ENCODE peak calls at places on chromosomes 1 and 21, in nine cellular contexts. One of them, this sample, is unnamed.

GRCh38 chr21:42499430-42500106 is 3.5 kb upstream of the RSPH1 start:
- DNase-seq in left ventricle myocardium inferior: no peak
- DNase-seq in colonic mucosa: peak; percentile 16
- DNase-seq in HCT116: no peak
- DNase-seq in fibroblast of lung: no peak
- DNase-seq in breast epithelium: no peak
- DNase-seq in mesendoderm: peak; percentile 75
- DNase-seq in adrenal gland: no peak
- DNase-seq in neuronal stem cell: no peak
- DNase-seq in this sample: no peak

GRCh38 chr1:59238993-59239392 is 57.9 kb upstream of the FGGY start:
- DNase-seq in mesendoderm: no peak
- DNase-seq in fibroblast of lung: no peak
- DNase-seq in breast epithelium: no peak
- DNase-seq in neuronal stem cell: no peak
- DNase-seq in adrenal gland: no peak
- DNase-seq in left ventricle myocardium inferior: no peak
- DNase-seq in colonic mucosa: no peak
- DNase-seq in HCT116: no peak
- DNase-seq in this sample: no peak

GRCh38 chr1:14607295-14607694 is 8.8 kb downstream of the KAZN start:
- DNase-seq in left ventricle myocardium inferior: no peak
- DNase-seq in neuronal stem cell: no peak
- DNase-seq in mesendoderm: no peak
- DNase-seq in breast epithelium: no peak
- DNase-seq in colonic mucosa: no peak
- DNase-seq in fibroblast of lung: no peak
- DNase-seq in HCT116: no peak
- DNase-seq in adrenal gland: no peak
- DNase-seq in this sample: no peak

GRCh38 chr1:152998476-152998875 is 3.1 kb upstream of the SPRR3 start:
- DNase-seq in mesendoderm: no peak
- DNase-seq in neuronal stem cell: no peak
- DNase-seq in colonic mucosa: no peak
- DNase-seq in adrenal gland: no peak
- DNase-seq in breast epithelium: no peak
- DNase-seq in left ventricle myocardium inferior: no peak
- DNase-seq in fibroblast of lung: no peak
- DNase-seq in HCT116: no peak
- DNase-seq in this sample: no peak

GRCh38 chr1:16163882-16164820 is 8.3 kb upstream of the EPHA2 start:
- DNase-seq in colonic mucosa: no peak
- DNase-seq in neuronal stem cell: no peak
- DNase-seq in fibroblast of lung: peak; percentile 98
- DNase-seq in mesendoderm: peak; percentile 90
- DNase-seq in HCT116: no peak
- DNase-seq in breast epithelium: no peak
- DNase-seq in adrenal gland: peak; percentile 70
- DNase-seq in left ventricle myocardium inferior: no peak
- DNase-seq in this sample: no peak

GRCh38 chr1:210272666-210273065 is 40.1 kb downstream of the SERTAD4 start:
- DNase-seq in HCT116: no peak
- DNase-seq in breast epithelium: no peak
- DNase-seq in neuronal stem cell: no peak
- DNase-seq in mesendoderm: peak; percentile 93
- DNase-seq in colonic mucosa: no peak
- DNase-seq in adrenal gland: no peak
- DNase-seq in fibroblast of lung: peak; percentile 16
- DNase-seq in left ventricle myocardium inferior: no peak
- DNase-seq in this sample: no peak

GRCh38 chr1:231584117-231584516 is 42.5 kb upstream of the DISC1 start:
- DNase-seq in left ventricle myocardium inferior: no peak
- DNase-seq in neuronal stem cell: no peak
- DNase-seq in colonic mucosa: no peak
- DNase-seq in breast epithelium: no peak
- DNase-seq in mesendoderm: no peak
- DNase-seq in adrenal gland: no peak
- DNase-seq in HCT116: peak; percentile 33
- DNase-seq in fibroblast of lung: peak; percentile 75
- DNase-seq in this sample: no peak

GRCh38 chr21:43824250-43824882 is 35.0 kb downstream of the RRP1 start:
- DNase-seq in mesendoderm: no peak
- DNase-seq in HCT116: no peak
- DNase-seq in colonic mucosa: no peak
- DNase-seq in neuronal stem cell: no peak
- DNase-seq in left ventricle myocardium inferior: no peak
- DNase-seq in breast epithelium: no peak
- DNase-seq in adrenal gland: peak; percentile 54
- DNase-seq in fibroblast of lung: peak; percentile 62
- DNase-seq in this sample: no peak

GRCh38 chr1:246533371-246533905 is 26.4 kb upstream of the SMYD3 start:
- DNase-seq in colonic mucosa: no peak
- DNase-seq in HCT116: no peak
- DNase-seq in left ventricle myocardium inferior: no peak
- DNase-seq in adrenal gland: no peak
- DNase-seq in mesendoderm: no peak
- DNase-seq in fibroblast of lung: no peak
- DNase-seq in neuronal stem cell: no peak
- DNase-seq in breast epithelium: no peak
- DNase-seq in this sample: no peak

GRCh38 chr1:158999301-159000069 is 10.2 kb upstream of the IFI16 start:
- DNase-seq in neuronal stem cell: peak; percentile 78
- DNase-seq in colonic mucosa: peak; percentile 67
- DNase-seq in adrenal gland: peak; percentile 83
- DNase-seq in mesendoderm: peak; percentile 99
- DNase-seq in fibroblast of lung: peak; percentile 94
- DNase-seq in breast epithelium: peak; percentile 95
- DNase-seq in HCT116: no peak
- DNase-seq in left ventricle myocardium inferior: peak; percentile 69
- DNase-seq in this sample: no peak

GRCh38 chr1:61742620-61743431 is 546 bp downstream of the PATJ start:
- DNase-seq in breast epithelium: peak; percentile 40
- DNase-seq in adrenal gland: peak; percentile 40
- DNase-seq in neuronal stem cell: peak; percentile 36
- DNase-seq in fibroblast of lung: peak; percentile 56
- DNase-seq in left ventricle myocardium inferior: peak; percentile 59
- DNase-seq in HCT116: no peak
- DNase-seq in mesendoderm: peak; percentile 74
- DNase-seq in colonic mucosa: peak; percentile 48
- DNase-seq in this sample: peak; percentile 71

GRCh38 chr1:68963353-68963752 is 466.5 kb upstream of the DEPDC1 start:
- DNase-seq in left ventricle myocardium inferior: no peak
- DNase-seq in mesendoderm: no peak
- DNase-seq in breast epithelium: no peak
- DNase-seq in fibroblast of lung: peak; percentile 48
- DNase-seq in neuronal stem cell: no peak
- DNase-seq in HCT116: no peak
- DNase-seq in adrenal gland: no peak
- DNase-seq in colonic mucosa: no peak
- DNase-seq in this sample: no peak

GRCh38 chr1:118912574-118912973 is 75.6 kb downstream of the TBX15 start:
- DNase-seq in mesendoderm: no peak
- DNase-seq in fibroblast of lung: no peak
- DNase-seq in left ventricle myocardium inferior: no peak
- DNase-seq in breast epithelium: no peak
- DNase-seq in HCT116: no peak
- DNase-seq in colonic mucosa: no peak
- DNase-seq in neuronal stem cell: no peak
- DNase-seq in adrenal gland: no peak
- DNase-seq in this sample: no peak

GRCh38 chr1:106700151-106700550 is 356.3 kb upstream of the PRMT6 start:
- DNase-seq in fibroblast of lung: peak; percentile 30
- DNase-seq in HCT116: no peak
- DNase-seq in adrenal gland: no peak
- DNase-seq in left ventricle myocardium inferior: no peak
- DNase-seq in neuronal stem cell: no peak
- DNase-seq in colonic mucosa: no peak
- DNase-seq in breast epithelium: no peak
- DNase-seq in mesendoderm: no peak
- DNase-seq in this sample: no peak

DNA sequence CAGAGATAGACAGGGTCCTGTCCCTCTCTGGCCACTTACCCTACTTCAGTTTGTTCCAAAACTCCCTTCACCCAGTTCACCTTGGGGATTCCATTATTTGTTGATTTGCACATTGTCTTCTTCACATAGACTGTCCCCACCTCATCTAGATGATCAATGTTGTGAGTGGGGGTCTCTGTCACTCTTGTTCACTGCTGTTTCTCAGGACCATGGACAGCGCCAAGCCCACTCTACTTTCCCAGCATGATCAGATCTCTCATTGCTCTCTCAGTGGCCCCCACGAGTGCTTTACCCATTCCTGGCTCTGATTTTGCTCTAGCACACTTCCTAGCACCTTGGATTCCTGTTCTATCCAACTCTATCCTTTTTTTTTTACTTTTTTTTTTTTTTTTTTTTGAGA is 45.4 kb upstream of the IGSF21 start:
- DNase-seq in colonic mucosa: no peak
- DNase-seq in HCT116: no peak
- DNase-seq in fibroblast of lung: no peak
- DNase-seq in mesendoderm: peak; percentile 33
- DNase-seq in neuronal stem cell: peak; percentile 54
- DNase-seq in adrenal gland: no peak
- DNase-seq in breast epithelium: no peak
- DNase-seq in left ventricle myocardium inferior: no peak
- DNase-seq in this sample: no peak
- H3K27me3 ChIP-seq in colonic mucosa: peaks cover 3% of the 10 kb centered on the region
- H3K27me3 ChIP-seq in HCT116: peaks cover 72% of the 10 kb centered on the region
- H3K27me3 ChIP-seq in fibroblast of lung: no peaks in the 10 kb centered on the region
- H3K27me3 ChIP-seq in mesendoderm: no peaks in the 10 kb centered on the region
- H3K27me3 ChIP-seq in neuronal stem cell: no peaks in the 10 kb centered on the region
- H3K27me3 ChIP-seq in adrenal gland: no peaks in the 10 kb centered on the region
- H3K27me3 ChIP-seq in breast epithelium: peaks cover 59% of the 10 kb centered on the region
- H3K27me3 ChIP-seq in left ventricle myocardium inferior: peaks cover 96% of the 10 kb centered on the region
- H3K27me3 ChIP-seq in this sample: peaks cover 36% of the 10 kb centered on the region

GRCh38 chr1:111571987-111572386 is 47.6 kb upstream of the RAP1A start:
- DNase-seq in HCT116: no peak
- DNase-seq in colonic mucosa: no peak
- DNase-seq in neuronal stem cell: peak; percentile 8
- DNase-seq in fibroblast of lung: peak; percentile 79
- DNase-seq in left ventricle myocardium inferior: no peak
- DNase-seq in adrenal gland: peak; percentile 68
- DNase-seq in breast epithelium: no peak
- DNase-seq in mesendoderm: peak; percentile 14
- DNase-seq in this sample: no peak
- H3K4me3 ChIP-seq in HCT116: no peak overlapping the region
- H3K4me3 ChIP-seq in colonic mucosa: no peak overlapping the region
- H3K4me3 ChIP-seq in neuronal stem cell: no peak overlapping the region
- H3K4me3 ChIP-seq in fibroblast of lung: no peak overlapping the region
- H3K4me3 ChIP-seq in left ventricle myocardium inferior: no peak overlapping the region
- H3K4me3 ChIP-seq in adrenal gland: no peak overlapping the region
- H3K4me3 ChIP-seq in breast epithelium: no peak overlapping the region
- H3K4me3 ChIP-seq in mesendoderm: no peak overlapping the region
- H3K4me3 ChIP-seq in this sample: no peak overlapping the region

GRCh38 chr1:4658643-4659042 is 4.2 kb downstream of the AJAP1 start:
- DNase-seq in mesendoderm: no peak
- DNase-seq in left ventricle myocardium inferior: no peak
- DNase-seq in neuronal stem cell: no peak
- DNase-seq in adrenal gland: no peak
- DNase-seq in fibroblast of lung: no peak
- DNase-seq in colonic mucosa: no peak
- DNase-seq in breast epithelium: no peak
- DNase-seq in HCT116: no peak
- DNase-seq in this sample: no peak
- H3K27me3 ChIP-seq in mesendoderm: peaks cover 13% of the 10 kb centered on the region
- H3K27me3 ChIP-seq in left ventricle myocardium inferior: peaks cover 98% of the 10 kb centered on the region
- H3K27me3 ChIP-seq in neuronal stem cell: peaks cover 13% of the 10 kb centered on the region
- H3K27me3 ChIP-seq in adrenal gland: peaks cover 20% of the 10 kb centered on the region
- H3K27me3 ChIP-seq in fibroblast of lung: no peaks in the 10 kb centered on the region
- H3K27me3 ChIP-seq in colonic mucosa: peaks cover 32% of the 10 kb centered on the region
- H3K27me3 ChIP-seq in breast epithelium: peaks cover 47% of the 10 kb centered on the region
- H3K27me3 ChIP-seq in HCT116: no peaks in the 10 kb centered on the region
- H3K27me3 ChIP-seq in this sample: peaks cover 74% of the 10 kb centered on the region

DNA sequence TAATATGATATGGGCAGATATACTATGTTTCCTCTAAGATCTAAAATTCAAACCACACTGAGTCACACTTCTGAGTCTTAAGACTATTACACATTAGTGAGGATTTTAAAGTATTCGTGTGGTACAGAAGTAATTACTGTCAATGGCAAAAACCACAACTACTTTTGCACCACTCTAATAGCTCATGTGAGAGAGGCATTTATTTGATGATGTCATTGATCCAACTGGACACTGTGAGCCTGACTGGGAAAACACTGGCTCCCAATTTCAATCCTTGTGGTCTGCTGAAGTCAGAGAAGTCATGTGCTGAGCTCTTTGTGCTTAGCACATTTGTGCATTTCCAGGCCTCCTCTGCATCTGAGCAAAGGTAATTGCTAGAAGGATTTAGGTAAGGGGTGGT is 377.8 kb downstream of the USH2A start:
- DNase-seq in fibroblast of lung: peak; percentile 99
- DNase-seq in left ventricle myocardium inferior: no peak
- DNase-seq in colonic mucosa: no peak
- DNase-seq in neuronal stem cell: no peak
- DNase-seq in HCT116: no peak
- DNase-seq in mesendoderm: no peak
- DNase-seq in breast epithelium: no peak
- DNase-seq in adrenal gland: no peak
- DNase-seq in this sample: no peak
- H3K4me3 ChIP-seq in fibroblast of lung: no peak overlapping the region
- H3K4me3 ChIP-seq in left ventricle myocardium inferior: no peak overlapping the region
- H3K4me3 ChIP-seq in colonic mucosa: no peak overlapping the region
- H3K4me3 ChIP-seq in neuronal stem cell: no peak overlapping the region
- H3K4me3 ChIP-seq in HCT116: no peak overlapping the region
- H3K4me3 ChIP-seq in mesendoderm: no peak overlapping the region
- H3K4me3 ChIP-seq in breast epithelium: no peak overlapping the region
- H3K4me3 ChIP-seq in adrenal gland: no peak overlapping the region
- H3K4me3 ChIP-seq in this sample: no peak overlapping the region

DNA sequence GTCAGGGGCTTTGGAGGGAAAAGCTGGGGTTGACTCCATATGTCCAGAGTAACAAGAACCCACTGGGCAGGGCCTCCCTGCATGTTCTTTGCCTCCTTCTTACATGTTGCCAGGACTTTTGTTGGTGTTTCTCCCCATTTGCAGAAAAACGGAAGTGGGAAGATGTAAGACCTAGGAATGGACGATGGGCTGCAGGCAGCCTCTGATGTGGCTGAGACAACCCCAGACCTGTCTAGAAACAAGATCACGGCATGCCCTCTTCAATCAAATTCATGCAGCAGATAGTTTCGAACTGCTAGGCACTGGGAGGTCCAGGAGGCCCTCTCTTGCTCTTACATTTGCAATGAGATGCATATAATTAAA is 3.4 kb downstream of the FAM43B start:
- DNase-seq in colonic mucosa: no peak
- DNase-seq in HCT116: no peak
- DNase-seq in left ventricle myocardium inferior: no peak
- DNase-seq in fibroblast of lung: no peak
- DNase-seq in neuronal stem cell: no peak
- DNase-seq in mesendoderm: no peak
- DNase-seq in breast epithelium: no peak
- DNase-seq in adrenal gland: no peak
- DNase-seq in this sample: no peak
- H3K27me3 ChIP-seq in colonic mucosa: peaks cover 50% of the 10 kb centered on the region
- H3K27me3 ChIP-seq in HCT116: no peaks in the 10 kb centered on the region
- H3K27me3 ChIP-seq in left ventricle myocardium inferior: peaks cover 44% of the 10 kb centered on the region
- H3K27me3 ChIP-seq in fibroblast of lung: peaks cover 43% of the 10 kb centered on the region
- H3K27me3 ChIP-seq in neuronal stem cell: peaks cover 19% of the 10 kb centered on the region
- H3K27me3 ChIP-seq in mesendoderm: peaks cover 32% of the 10 kb centered on the region
- H3K27me3 ChIP-seq in breast epithelium: peaks cover 29% of the 10 kb centered on the region
- H3K27me3 ChIP-seq in adrenal gland: no peaks in the 10 kb centered on the region
- H3K27me3 ChIP-seq in this sample: peaks cover 67% of the 10 kb centered on the region

This sample was measured in lower lobe of right lung.